ENCODE peak calls at places on chromosomes 1 and 21, in seven cellular contexts. O is heart left ventricle; H is astrocyte of the spinal cord; Z is RWPE1; P is CD8-positive, alpha-beta T cell; U is bronchial epithelial cell; E is brain microvascular endothelial cell. F is an unnamed sample.

GRCh38 chr1:235408503-235408960 is 41.3 kb downstream of the TBCE start:
- DNase-seq in O (no peak), H (no peak), Z (no peak), P (no peak), U (no peak), E (no peak), F (no peak)

GRCh38 chr21:26115899-26116298 is 54.7 kb downstream of the APP start:
- DNase-seq in O (no peak), H (peak), Z (no peak), P (no peak), U (no peak), E (peak), F (no peak)

GRCh38 chr1:210246447-210246846 is 13.9 kb downstream of the SERTAD4 start:
- DNase-seq in O (no peak), H (peak), Z (no peak), P (no peak), U (peak), E (peak), F (no peak)

GRCh38 chr21:39519835-39520234 is 68.1 kb downstream of the SH3BGR start:
- DNase-seq in O (no peak), H (no peak), Z (no peak), P (no peak), U (no peak), E (no peak), F (no peak)

GRCh38 chr1:227547604-227548397 is 15.6 kb upstream of the ZNF678 start:
- DNase-seq in O (no peak), H (no peak), Z (no peak), P (no peak), U (no peak), E (no peak), F (no peak)

GRCh38 chr1:234541281-234541975 is 62.4 kb upstream of the TARBP1 start:
- DNase-seq in O (no peak), H (peak), Z (peak), P (no peak), U (peak), E (no peak), F (no peak)

GRCh38 chr1:234544094-234544579 is 65.2 kb upstream of the TARBP1 start:
- DNase-seq in O (peak), H (peak), Z (peak), P (no peak), U (peak), E (peak), F (no peak)

GRCh38 chr1:33736496-33736895 is 127.4 kb upstream of the HMGB4 start:
- DNase-seq in O (no peak), H (no peak), Z (no peak), P (no peak), U (no peak), E (no peak), F (no peak)

GRCh38 chr1:244280859-244281258 is 170.8 kb downstream of the ADSS2 start:
- DNase-seq in O (no peak), H (peak), Z (no peak), P (no peak), U (peak), E (no peak), F (no peak)

GRCh38 chr1:155052412-155053400 is 1.6 kb downstream of the ADAM15 start:
- DNase-seq in O (peak), H (no peak), Z (peak), P (no peak), U (peak), E (no peak), F (peak)

GRCh38 chr1:168328965-168329364 is 48.3 kb downstream of the TBX19 start:
- DNase-seq in O (no peak), H (no peak), Z (no peak), P (no peak), U (no peak), E (no peak), F (no peak)

GRCh38 chr1:32073387-32074229 is 869 bp downstream of the TMEM39B start:
- DNase-seq in O (no peak), H (no peak), Z (no peak), P (no peak), U (no peak), E (no peak), F (peak)

GRCh38 chr1:191643060-191643459 is 515.2 kb upstream of the RGS18 start:
- DNase-seq in O (no peak), H (no peak), Z (no peak), P (no peak), U (no peak), E (no peak), F (no peak)

GRCh38 chr1:27298632-27299384 is 23.2 kb upstream of the TMEM222 start:
- DNase-seq in O (peak), H (no peak), Z (no peak), P (no peak), U (peak), E (no peak), F (no peak)

GRCh38 chr1:184101571-184101970 is 50.0 kb downstream of the TSEN15 start:
- DNase-seq in O (no peak), H (no peak), Z (no peak), P (no peak), U (no peak), E (no peak), F (no peak)

GRCh38 chr21:43812139-43812821 is 22.9 kb downstream of the RRP1 start:
- DNase-seq in O (peak), H (no peak), Z (peak), P (no peak), U (peak), E (no peak), F (no peak)

DNA sequence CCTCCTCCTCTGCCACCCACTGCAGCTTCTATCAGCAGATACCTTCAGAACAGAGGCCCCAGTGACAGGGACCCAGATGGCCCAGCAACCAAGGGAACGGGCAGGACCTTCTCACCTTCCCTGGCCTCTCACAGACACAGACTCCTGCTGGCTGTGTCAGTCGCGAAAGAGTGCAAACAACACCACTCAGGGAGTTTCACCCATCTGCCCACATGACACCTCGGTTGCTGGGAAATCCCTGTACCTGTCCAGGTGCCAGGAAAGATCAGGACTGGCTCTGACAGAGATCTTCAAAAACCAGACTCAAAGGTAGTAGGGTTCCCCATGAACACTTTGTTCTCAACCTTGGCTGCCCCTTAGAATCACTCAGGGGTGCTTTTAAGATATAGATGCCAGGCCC is 83.5 kb upstream of the HIVEP3 start:
- DNase-seq in O (no peak), H (no peak), Z (no peak), P (no peak), U (no peak), E (no peak), F (no peak)
- TF ChIP-seq CTCF in O (no peak), H (no peak), Z (no peak), P (no peak), U (no peak), E (no peak), F (no peak)

GRCh38 chr1:221739018-221739676 is 2.7 kb downstream of the DUSP10 start:
- DNase-seq in O (no peak), H (no peak), Z (no peak), P (no peak), U (no peak), E (no peak), F (no peak)
- TF ChIP-seq CTCF in O (no peak), H (no peak), Z (no peak), P (no peak), U (no peak), E (no peak), F (no peak)

GRCh38 chr1:230119340-230119739 is 52.3 kb downstream of the GALNT2 start:
- DNase-seq in O (no peak), H (no peak), Z (no peak), P (no peak), U (no peak), E (no peak), F (no peak)
- TF ChIP-seq CTCF in O (no peak), H (no peak), Z (no peak), P (no peak), U (no peak), E (no peak), F (no peak)

GRCh38 chr1:159835862-159836518 is 9.3 kb downstream of the SLAMF8 start:
- DNase-seq in O (no peak), H (no peak), Z (no peak), P (no peak), U (no peak), E (no peak), F (no peak)
- TF ChIP-seq CTCF in O (peak), H (peak), Z (no peak), P (no peak), U (no peak), E (peak), F (no peak)

GRCh38 chr1:181456551-181456950 is 26.8 kb upstream of the CACNA1E start:
- DNase-seq in O (no peak), H (no peak), Z (no peak), P (no peak), U (no peak), E (no peak), F (no peak)
- TF ChIP-seq CTCF in O (no peak), H (no peak), Z (no peak), P (no peak), U (no peak), E (no peak), F (no peak)

DNA sequence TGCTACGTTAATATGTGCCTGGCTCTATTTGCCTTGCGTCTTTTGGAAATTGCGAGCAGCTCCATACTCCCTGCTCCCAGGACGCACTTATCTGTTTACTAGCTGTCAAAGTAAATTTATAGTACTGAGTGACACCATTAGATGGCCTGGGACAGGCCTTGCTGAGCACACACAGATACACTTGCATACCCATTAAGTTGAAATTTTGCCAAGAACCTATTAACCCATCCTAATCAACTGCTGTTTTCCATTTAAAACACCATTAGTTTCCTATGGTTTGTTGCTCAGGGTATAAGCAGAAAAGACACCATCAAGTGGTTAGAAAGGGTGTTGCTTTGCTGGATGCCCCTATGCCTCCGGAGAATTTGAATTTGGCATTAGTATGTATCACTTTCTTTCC is 187.3 kb downstream of the SLC44A5 start:
- DNase-seq in O (no peak), H (no peak), Z (no peak), P (no peak), U (no peak), E (no peak), F (no peak)
- TF ChIP-seq CTCF in O (no peak), H (no peak), Z (no peak), P (no peak), U (no peak), E (no peak), F (no peak)

GRCh38 chr1:19405761-19406481 is 79.4 kb downstream of the CAPZB start:
- DNase-seq in O (no peak), H (peak), Z (no peak), P (no peak), U (no peak), E (no peak), F (no peak)

GRCh38 chr1:19404748-19405147 is 80.6 kb downstream of the CAPZB start:
- DNase-seq in O (no peak), H (no peak), Z (no peak), P (no peak), U (no peak), E (no peak), F (no peak)

GRCh38 chr1:19403256-19403655 is 82.1 kb downstream of the CAPZB start:
- DNase-seq in O (no peak), H (no peak), Z (no peak), P (no peak), U (no peak), E (no peak), F (no peak)

GRCh38 chr1:19406680-19407079 is 78.7 kb downstream of the CAPZB start:
- DNase-seq in O (no peak), H (no peak), Z (no peak), P (no peak), U (no peak), E (no peak), F (no peak)

DNA sequence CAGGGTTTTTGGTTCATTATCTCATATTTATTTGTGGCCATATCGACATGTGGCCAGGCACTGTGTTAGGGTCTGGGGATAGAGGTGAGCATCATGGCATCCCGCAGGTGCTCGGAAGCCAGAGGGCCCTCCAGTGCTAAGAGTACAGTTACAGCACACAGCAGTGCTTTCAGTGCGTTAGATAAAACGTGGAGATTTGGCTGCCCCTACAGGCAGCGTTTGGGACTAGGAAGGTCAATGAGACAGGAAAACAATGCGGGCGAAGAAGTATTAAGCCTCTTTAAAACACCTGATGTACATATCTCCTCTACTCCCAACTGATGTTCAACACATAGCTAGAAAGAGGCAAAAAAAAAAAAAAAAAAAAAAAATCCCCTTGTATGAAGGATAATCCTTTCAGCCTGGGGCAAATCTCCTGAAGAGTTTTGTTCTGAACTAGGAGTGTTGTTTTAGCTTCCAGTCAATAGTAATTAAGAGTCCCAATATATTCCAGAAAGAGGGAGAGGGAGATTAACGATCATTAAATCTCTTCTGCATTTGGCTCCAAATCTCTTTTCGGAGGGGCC is 80.1 kb downstream of the CAPZB start:
- DNase-seq in O (no peak), H (no peak), Z (no peak), P (no peak), U (no peak), E (no peak), F (no peak)
- TF ChIP-seq CTCF in O (no peak), H (peak), Z (no peak), P (no peak), U (peak), E (peak), F (no peak)

GRCh38 chr21:32238063-32238462 is 40.8 kb downstream of the MIS18A start:
- DNase-seq in O (no peak), H (no peak), Z (no peak), P (no peak), U (no peak), E (no peak), F (no peak)
- TF ChIP-seq CTCF in O (no peak), H (no peak), Z (no peak), P (no peak), U (no peak), E (no peak), F (no peak)

DNA sequence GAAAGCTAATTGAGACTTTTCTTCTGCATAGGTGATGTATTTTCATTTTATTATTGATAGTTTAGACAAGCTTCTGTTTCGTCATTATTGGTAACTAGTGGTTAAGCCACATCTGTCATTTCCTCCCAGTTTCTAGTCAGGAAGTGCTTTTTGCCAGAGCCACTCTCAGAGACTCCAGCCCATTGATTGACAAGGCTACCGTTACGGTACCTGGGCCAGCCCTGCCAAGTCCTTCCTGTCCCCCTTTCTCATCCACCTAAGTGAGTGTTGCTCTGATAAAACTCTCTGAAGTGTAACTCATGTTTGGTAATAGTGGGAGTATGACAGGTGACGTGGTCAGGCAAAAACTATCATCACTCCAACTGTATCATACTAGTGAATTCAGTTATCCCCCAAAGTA is 29.6 kb upstream of the AGL start:
- DNase-seq in O (no peak), H (no peak), Z (no peak), P (no peak), U (no peak), E (no peak), F (no peak)
- TF ChIP-seq CTCF in O (no peak), H (no peak), Z (no peak), P (no peak), U (no peak), E (no peak), F (no peak)

GRCh38 chr1:117118101-117118500 is 3.4 kb downstream of the TRIM45 start:
- DNase-seq in O (no peak), H (no peak), Z (no peak), P (no peak), U (no peak), E (no peak), F (no peak)

GRCh38 chr1:117116784-117117130 is 4.8 kb downstream of the TRIM45 start:
- DNase-seq in O (no peak), H (no peak), Z (no peak), P (no peak), U (no peak), E (no peak), F (no peak)

GRCh38 chr1:117114816-117115215 is 6.7 kb downstream of the TRIM45 start:
- DNase-seq in O (no peak), H (no peak), Z (no peak), P (no peak), U (no peak), E (no peak), F (no peak)

GRCh38 chr1:117117697-117118096 is 3.9 kb downstream of the TRIM45 start:
- DNase-seq in O (no peak), H (no peak), Z (no peak), P (no peak), U (no peak), E (no peak), F (no peak)

DNA sequence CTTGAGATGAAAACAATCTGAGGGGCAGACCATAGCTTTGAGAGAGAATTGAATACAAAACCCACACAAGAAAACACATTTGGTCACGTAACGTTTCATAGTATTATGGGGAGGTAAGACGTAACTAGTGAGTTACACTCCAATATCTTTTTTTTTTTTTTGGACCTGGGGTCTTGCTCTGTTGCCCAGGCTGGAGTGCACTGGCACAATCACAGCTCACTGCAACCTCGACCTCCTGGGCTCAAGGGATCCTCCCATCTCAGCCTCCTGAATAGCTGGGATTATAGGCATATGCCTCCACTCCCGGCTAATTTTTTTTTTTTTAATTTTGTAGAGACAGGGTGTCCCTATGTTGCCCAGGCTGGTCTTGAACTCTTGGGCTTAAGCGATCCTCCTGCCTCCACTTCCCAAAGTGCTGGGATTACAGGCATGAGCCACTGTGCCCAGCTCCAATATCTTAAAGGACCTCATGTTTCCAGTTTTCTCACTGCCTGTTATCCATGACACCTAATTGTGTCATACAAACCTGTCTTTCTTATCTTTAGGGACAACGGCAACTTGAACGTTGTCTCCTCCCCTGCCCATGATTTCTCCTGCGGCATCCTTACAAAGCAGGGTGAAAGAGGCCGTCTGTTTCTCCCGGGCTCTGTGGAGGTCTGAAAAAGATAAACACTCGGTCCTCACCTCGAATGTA is 5.3 kb downstream of the TRIM45 start:
- DNase-seq in O (no peak), H (no peak), Z (no peak), P (no peak), U (no peak), E (no peak), F (no peak)
- TF ChIP-seq CTCF in O (no peak), H (no peak), Z (no peak), P (no peak), U (no peak), E (no peak), F (no peak)

F was measured in activated B cell treated with CpG ODN at 0.5 μM for 24 hours.